ENCODE peak calls at places on chromosomes 2 and 18, in seven cellular contexts. One of them, this sample, is unnamed.

GRCh38 chr18:62529597-62529996 is 6.8 kb downstream of the ZCCHC2 start:
- DNase-seq in astrocyte of the spinal cord: no peak
- DNase-seq in MM.1S: no peak
- DNase-seq in heart right ventricle: no peak
- DNase-seq in neural progenitor cell: no peak
- DNase-seq in GM06990: no peak
- DNase-seq in left lung: no peak
- DNase-seq in this sample: no peak

GRCh38 chr2:9178905-9179571 is 27.6 kb upstream of the ASAP2 start:
- DNase-seq in astrocyte of the spinal cord: peak; percentile 91
- DNase-seq in MM.1S: peak; percentile 78
- DNase-seq in heart right ventricle: peak; percentile 34
- DNase-seq in neural progenitor cell: no peak
- DNase-seq in GM06990: peak; percentile 28
- DNase-seq in left lung: peak; percentile 56
- DNase-seq in this sample: no peak

GRCh38 chr2:224041554-224041953 is 2.5 kb upstream of the SERPINE2 start:
- DNase-seq in astrocyte of the spinal cord: no peak
- DNase-seq in MM.1S: no peak
- DNase-seq in heart right ventricle: no peak
- DNase-seq in neural progenitor cell: no peak
- DNase-seq in GM06990: no peak
- DNase-seq in left lung: no peak
- DNase-seq in this sample: no peak

GRCh38 chr18:27113358-27113757 is 71.8 kb downstream of the CHST9 start:
- DNase-seq in astrocyte of the spinal cord: no peak
- DNase-seq in MM.1S: no peak
- DNase-seq in heart right ventricle: no peak
- DNase-seq in neural progenitor cell: no peak
- DNase-seq in GM06990: no peak
- DNase-seq in left lung: no peak
- DNase-seq in this sample: no peak

GRCh38 chr2:148875387-148876051 is 492 bp downstream of the KIF5C start:
- DNase-seq in astrocyte of the spinal cord: no peak
- DNase-seq in MM.1S: no peak
- DNase-seq in heart right ventricle: no peak
- DNase-seq in neural progenitor cell: no peak
- DNase-seq in GM06990: peak; percentile 24
- DNase-seq in left lung: no peak
- DNase-seq in this sample: no peak

GRCh38 chr2:227884511-227884947 is 13.1 kb downstream of the DAW1 start:
- DNase-seq in astrocyte of the spinal cord: peak; percentile 63
- DNase-seq in MM.1S: peak; percentile 81
- DNase-seq in heart right ventricle: peak; percentile 62
- DNase-seq in neural progenitor cell: peak; percentile 82
- DNase-seq in GM06990: peak; percentile 30
- DNase-seq in left lung: peak; percentile 77
- DNase-seq in this sample: peak; percentile 51

GRCh38 chr2:108548221-108549003 is 14.1 kb downstream of the LIMS1 start:
- DNase-seq in astrocyte of the spinal cord: peak; percentile 62
- DNase-seq in MM.1S: no peak
- DNase-seq in heart right ventricle: no peak
- DNase-seq in neural progenitor cell: no peak
- DNase-seq in GM06990: no peak
- DNase-seq in left lung: no peak
- DNase-seq in this sample: no peak

GRCh38 chr18:72613589-72613988 is 69.4 kb upstream of the CBLN2 start:
- DNase-seq in astrocyte of the spinal cord: no peak
- DNase-seq in MM.1S: no peak
- DNase-seq in heart right ventricle: no peak
- DNase-seq in neural progenitor cell: no peak
- DNase-seq in GM06990: no peak
- DNase-seq in left lung: no peak
- DNase-seq in this sample: no peak

GRCh38 chr18:55395811-55396210 is 192.2 kb downstream of the TCF4 start:
- DNase-seq in astrocyte of the spinal cord: no peak
- DNase-seq in MM.1S: no peak
- DNase-seq in heart right ventricle: no peak
- DNase-seq in neural progenitor cell: no peak
- DNase-seq in GM06990: no peak
- DNase-seq in left lung: no peak
- DNase-seq in this sample: no peak

GRCh38 chr2:189633392-189633811 is 27.9 kb upstream of the ASNSD1 start:
- DNase-seq in astrocyte of the spinal cord: no peak
- DNase-seq in MM.1S: no peak
- DNase-seq in heart right ventricle: no peak
- DNase-seq in neural progenitor cell: no peak
- DNase-seq in GM06990: no peak
- DNase-seq in left lung: no peak
- DNase-seq in this sample: no peak

GRCh38 chr2:28664120-28664842 is 87.3 kb upstream of the PPP1CB start:
- DNase-seq in astrocyte of the spinal cord: no peak
- DNase-seq in MM.1S: no peak
- DNase-seq in heart right ventricle: no peak
- DNase-seq in neural progenitor cell: peak; percentile 54
- DNase-seq in GM06990: no peak
- DNase-seq in left lung: no peak
- DNase-seq in this sample: no peak

GRCh38 chr2:183341057-183341456 is 216.8 kb downstream of the NUP35 start:
- DNase-seq in astrocyte of the spinal cord: no peak
- DNase-seq in MM.1S: peak; percentile 58
- DNase-seq in heart right ventricle: no peak
- DNase-seq in neural progenitor cell: no peak
- DNase-seq in GM06990: no peak
- DNase-seq in left lung: no peak
- DNase-seq in this sample: no peak

GRCh38 chr2:147623328-147623727 is 221.5 kb upstream of the ACVR2A start:
- DNase-seq in astrocyte of the spinal cord: no peak
- DNase-seq in MM.1S: peak; percentile 31
- DNase-seq in heart right ventricle: no peak
- DNase-seq in neural progenitor cell: no peak
- DNase-seq in GM06990: peak; percentile 56
- DNase-seq in left lung: no peak
- DNase-seq in this sample: no peak

GRCh38 chr2:117085256-117085655 is 729.2 kb upstream of the DDX18 start:
- DNase-seq in astrocyte of the spinal cord: no peak
- DNase-seq in MM.1S: no peak
- DNase-seq in heart right ventricle: no peak
- DNase-seq in neural progenitor cell: no peak
- DNase-seq in GM06990: no peak
- DNase-seq in left lung: no peak
- DNase-seq in this sample: no peak

GRCh38 chr2:195406886-195407603 is 250.0 kb upstream of the SLC39A10 start:
- DNase-seq in astrocyte of the spinal cord: no peak
- DNase-seq in MM.1S: no peak
- DNase-seq in heart right ventricle: no peak
- DNase-seq in neural progenitor cell: no peak
- DNase-seq in GM06990: peak; percentile 6
- DNase-seq in left lung: no peak
- DNase-seq in this sample: no peak

GRCh38 chr18:3816601-3817363 is 366.8 kb downstream of the TGIF1 start:
- DNase-seq in astrocyte of the spinal cord: peak; percentile 94
- DNase-seq in MM.1S: no peak
- DNase-seq in heart right ventricle: no peak
- DNase-seq in neural progenitor cell: no peak
- DNase-seq in GM06990: no peak
- DNase-seq in left lung: no peak
- DNase-seq in this sample: peak; percentile 49

GRCh38 chr2:38959938-38960608 is 70.4 kb downstream of the ARHGEF33 start:
- DNase-seq in astrocyte of the spinal cord: peak; percentile 88
- DNase-seq in MM.1S: no peak
- DNase-seq in heart right ventricle: peak; percentile 82
- DNase-seq in neural progenitor cell: peak; percentile 90
- DNase-seq in GM06990: peak; percentile 77
- DNase-seq in left lung: peak; percentile 85
- DNase-seq in this sample: peak; percentile 20

GRCh38 chr2:239194731-239195317 is 206.0 kb downstream of the HDAC4 start:
- DNase-seq in astrocyte of the spinal cord: no peak
- DNase-seq in MM.1S: no peak
- DNase-seq in heart right ventricle: no peak
- DNase-seq in neural progenitor cell: no peak
- DNase-seq in GM06990: no peak
- DNase-seq in left lung: peak; percentile 10
- DNase-seq in this sample: no peak

GRCh38 chr2:166127217-166128155 is at the start of gene SCN1A:
- DNase-seq in astrocyte of the spinal cord: peak; percentile 62
- DNase-seq in MM.1S: peak; percentile 67
- DNase-seq in heart right ventricle: no peak
- DNase-seq in neural progenitor cell: peak; percentile 59
- DNase-seq in GM06990: peak; percentile 9
- DNase-seq in left lung: no peak
- DNase-seq in this sample: peak; percentile 19

GRCh38 chr18:55096261-55097026 is 137.2 kb upstream of the CCDC68 start:
- DNase-seq in astrocyte of the spinal cord: peak; percentile 82
- DNase-seq in MM.1S: peak; percentile 55
- DNase-seq in heart right ventricle: no peak
- DNase-seq in neural progenitor cell: peak; percentile 69
- DNase-seq in GM06990: no peak
- DNase-seq in left lung: no peak
- DNase-seq in this sample: peak; percentile 85

GRCh38 chr2:152611458-152612231 is 105.6 kb downstream of the PRPF40A start:
- DNase-seq in astrocyte of the spinal cord: peak; percentile 83
- DNase-seq in MM.1S: peak; percentile 71
- DNase-seq in heart right ventricle: no peak
- DNase-seq in neural progenitor cell: no peak
- DNase-seq in GM06990: peak; percentile 51
- DNase-seq in left lung: peak; percentile 43
- DNase-seq in this sample: peak; percentile 59

DNA sequence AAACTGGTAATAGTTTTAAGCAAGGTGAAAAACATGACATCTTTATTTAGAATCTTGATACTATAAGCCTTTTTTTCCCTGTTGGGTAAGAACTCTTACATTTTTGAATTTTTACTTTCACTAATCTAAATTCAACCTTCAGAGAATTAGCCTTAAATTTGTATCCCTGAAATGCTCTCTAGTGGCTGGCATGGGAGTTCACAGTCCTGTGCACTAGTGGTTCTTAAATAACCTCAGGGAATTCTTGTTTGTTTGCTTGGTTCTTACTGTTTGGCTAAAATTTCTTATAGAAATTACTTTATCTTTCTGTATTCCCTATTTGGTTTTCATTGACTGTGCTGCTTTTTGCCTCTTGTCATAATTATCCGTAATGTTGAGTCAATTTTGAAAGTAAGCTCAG is 391.2 kb upstream of the FIGN start:
- DNase-seq in astrocyte of the spinal cord: peak; percentile 46
- DNase-seq in MM.1S: peak; percentile 24
- DNase-seq in heart right ventricle: no peak
- DNase-seq in neural progenitor cell: no peak
- DNase-seq in GM06990: no peak
- DNase-seq in left lung: no peak
- DNase-seq in this sample: no peak
- TF ChIP-seq CTCF in astrocyte of the spinal cord: peak; percentile 40
- TF ChIP-seq CTCF in MM.1S: peak; percentile 38
- TF ChIP-seq CTCF in heart right ventricle: peak; percentile 34
- TF ChIP-seq CTCF in neural progenitor cell: peak; percentile 45
- TF ChIP-seq CTCF in GM06990: no peak
- TF ChIP-seq CTCF in left lung: peak; percentile 21
- TF ChIP-seq CTCF in this sample: no peak

DNA sequence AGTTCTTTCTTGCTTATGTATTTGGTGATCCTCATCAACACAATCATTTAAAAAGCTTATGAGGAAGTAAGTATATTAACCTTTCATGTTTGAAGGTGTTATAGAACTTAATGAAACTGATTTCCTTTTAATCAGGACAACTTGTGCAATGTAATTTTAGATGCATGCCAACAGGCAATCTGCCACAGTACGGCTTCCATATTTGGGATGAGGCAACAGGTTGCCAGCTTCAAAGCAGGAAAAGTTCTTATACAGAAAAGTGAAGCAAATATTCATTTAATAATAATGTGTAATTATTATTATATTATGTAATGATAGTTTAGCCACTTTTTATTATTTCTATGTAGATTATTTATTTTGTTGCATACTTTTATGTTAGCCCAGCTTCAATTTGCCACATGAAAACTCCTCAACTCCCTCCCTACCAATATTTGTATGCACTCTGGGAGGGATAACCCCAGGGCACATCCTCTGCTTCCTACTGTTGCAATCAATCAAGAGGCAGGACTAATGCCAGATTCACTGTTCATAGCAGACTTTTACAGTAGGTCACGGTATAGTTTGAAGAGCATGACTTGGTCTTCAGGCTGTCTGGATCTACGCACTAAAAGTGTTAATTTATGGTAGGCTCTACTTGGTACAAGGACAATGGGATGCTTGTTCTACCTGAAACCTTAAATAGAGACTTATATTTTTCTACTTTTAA is 277.2 kb downstream of the AGPS start:
- DNase-seq in astrocyte of the spinal cord: no peak
- DNase-seq in MM.1S: no peak
- DNase-seq in heart right ventricle: no peak
- DNase-seq in neural progenitor cell: no peak
- DNase-seq in GM06990: no peak
- DNase-seq in left lung: no peak
- DNase-seq in this sample: no peak
- H3K4me3 ChIP-seq in astrocyte of the spinal cord: no peak overlapping the region
- H3K4me3 ChIP-seq in MM.1S: no peak overlapping the region
- H3K4me3 ChIP-seq in heart right ventricle: no peak overlapping the region
- H3K4me3 ChIP-seq in neural progenitor cell: no peak overlapping the region
- H3K4me3 ChIP-seq in GM06990: no peak overlapping the region
- H3K4me3 ChIP-seq in left lung: no peak overlapping the region
- H3K4me3 ChIP-seq in this sample: no peak overlapping the region

DNA sequence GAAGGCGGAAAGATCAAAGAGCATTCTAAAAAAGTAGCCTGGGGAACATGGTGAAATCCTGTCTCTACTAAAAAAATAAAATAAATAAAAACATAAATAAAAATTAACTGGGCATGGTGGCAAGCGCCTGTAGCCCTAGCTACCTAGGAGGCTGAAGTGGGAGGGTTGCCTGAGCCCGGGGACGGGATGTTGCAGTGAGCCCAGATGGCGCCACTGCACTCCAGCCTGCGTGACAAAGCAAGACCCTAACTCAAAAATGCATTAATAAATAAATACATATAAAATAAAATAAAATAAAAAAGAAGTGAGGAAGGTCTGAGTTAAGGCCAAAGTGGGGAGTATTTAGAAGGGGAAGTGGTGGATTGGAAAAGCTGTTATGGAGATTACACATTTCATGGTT is 1.3 kb upstream of the PSMD14 start:
- DNase-seq in astrocyte of the spinal cord: no peak
- DNase-seq in MM.1S: no peak
- DNase-seq in heart right ventricle: no peak
- DNase-seq in neural progenitor cell: peak; percentile 11
- DNase-seq in GM06990: no peak
- DNase-seq in left lung: no peak
- DNase-seq in this sample: no peak
- TF ChIP-seq CTCF in astrocyte of the spinal cord: no peak
- TF ChIP-seq CTCF in MM.1S: no peak
- TF ChIP-seq CTCF in heart right ventricle: no peak
- TF ChIP-seq CTCF in neural progenitor cell: no peak
- TF ChIP-seq CTCF in GM06990: peak; percentile 15
- TF ChIP-seq CTCF in left lung: no peak
- TF ChIP-seq CTCF in this sample: no peak

DNA sequence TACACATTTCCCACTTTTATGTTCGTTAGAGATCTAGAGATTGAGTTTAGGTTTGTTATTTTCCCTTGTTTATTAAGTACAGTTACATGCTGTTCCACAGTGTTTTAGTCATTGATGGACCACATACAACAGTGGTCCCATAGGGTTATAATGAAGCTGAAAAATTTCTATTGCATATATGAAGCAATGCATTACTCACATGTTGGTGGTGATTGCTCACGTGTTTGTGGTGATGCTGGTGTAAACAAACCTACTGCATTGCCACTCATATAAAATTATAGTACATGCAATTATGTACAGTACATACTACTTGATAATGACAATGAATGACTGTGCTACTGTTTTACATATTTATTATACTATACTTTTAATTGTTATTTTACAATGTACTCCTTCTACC is 51.0 kb upstream of the NXPH2 start:
- DNase-seq in astrocyte of the spinal cord: no peak
- DNase-seq in MM.1S: no peak
- DNase-seq in heart right ventricle: no peak
- DNase-seq in neural progenitor cell: no peak
- DNase-seq in GM06990: no peak
- DNase-seq in left lung: no peak
- DNase-seq in this sample: no peak
- H3K4me3 ChIP-seq in astrocyte of the spinal cord: no peak overlapping the region
- H3K4me3 ChIP-seq in MM.1S: no peak overlapping the region
- H3K4me3 ChIP-seq in heart right ventricle: no peak overlapping the region
- H3K4me3 ChIP-seq in neural progenitor cell: no peak overlapping the region
- H3K4me3 ChIP-seq in GM06990: no peak overlapping the region
- H3K4me3 ChIP-seq in left lung: no peak overlapping the region
- H3K4me3 ChIP-seq in this sample: no peak overlapping the region